ENCODE peak calls at places on chromosomes 13 and 19, in nine cellular contexts. G is heart right ventricle, N is PC-9, A is ovary, R is fibroblast of villous mesenchyme, K is AG04450, S is tibial nerve, B is cardiac fibroblast, H is WERI-Rb-1. M is an unnamed sample.

GRCh38 chr13:24038846-24039330 is 121.6 kb upstream of the SPATA13 start:
- DNase-seq in G (no peak), N (peak), A (no peak), R (peak), K (no peak), S (no peak), B (peak), H (no peak), M (peak)

GRCh38 chr19:34490141-34490766 is 8.7 kb downstream of the WTIP start:
- DNase-seq in G (no peak), N (no peak), A (peak), R (no peak), K (no peak), S (no peak), B (no peak), H (no peak), M (no peak)

GRCh38 chr19:54158812-54159351 is 639 bp downstream of the LENG1 start:
- DNase-seq in G (no peak), N (no peak), A (no peak), R (no peak), K (no peak), S (no peak), B (no peak), H (no peak), M (peak)

GRCh38 chr13:110850840-110851239 is 64.0 kb downstream of the ANKRD10 start:
- DNase-seq in G (no peak), N (no peak), A (no peak), R (no peak), K (no peak), S (no peak), B (no peak), H (no peak), M (no peak)

GRCh38 chr13:51814825-51815650 is 11.1 kb upstream of the DHRS12 start:
- DNase-seq in G (peak), N (peak), A (peak), R (peak), K (no peak), S (peak), B (peak), H (peak), M (peak)

GRCh38 chr13:30731658-30732390 is 3.5 kb upstream of the ALOX5AP start:
- DNase-seq in G (no peak), N (no peak), A (peak), R (no peak), K (no peak), S (no peak), B (no peak), H (no peak), M (no peak)

GRCh38 chr19:34365463-34366401 is 736 bp downstream of the GPI start:
- DNase-seq in G (peak), N (peak), A (peak), R (peak), K (no peak), S (no peak), B (peak), H (peak), M (peak)

GRCh38 chr19:11673608-11674041 is 65.1 kb downstream of the ZNF823 start:
- DNase-seq in G (peak), N (peak), A (peak), R (peak), K (no peak), S (peak), B (peak), H (peak), M (peak)

GRCh38 chr19:42280761-42281174 is 11.7 kb downstream of the CIC start:
- DNase-seq in G (peak), N (no peak), A (no peak), R (peak), K (no peak), S (peak), B (peak), H (no peak), M (no peak)

GRCh38 chr13:98026457-98026857 is 73.0 kb downstream of the IPO5 start:
- DNase-seq in G (no peak), N (no peak), A (no peak), R (peak), K (no peak), S (no peak), B (peak), H (peak), M (peak)

GRCh38 chr19:28406237-28406596 is 806.7 kb downstream of the UQCRFS1 start:
- DNase-seq in G (no peak), N (no peak), A (no peak), R (no peak), K (no peak), S (no peak), B (no peak), H (no peak), M (no peak)

GRCh38 chr19:28466107-28467045 is 746.6 kb downstream of the UQCRFS1 start:
- DNase-seq in G (peak), N (peak), A (no peak), R (no peak), K (no peak), S (peak), B (peak), H (peak), M (peak)

GRCh38 chr13:24905242-24905641 is 141.3 kb downstream of the RNF17 start:
- DNase-seq in G (no peak), N (no peak), A (no peak), R (peak), K (no peak), S (no peak), B (peak), H (no peak), M (peak)

GRCh38 chr13:50745542-50745941 is 98.0 kb downstream of the DLEU7 start:
- DNase-seq in G (no peak), N (no peak), A (no peak), R (no peak), K (no peak), S (no peak), B (no peak), H (no peak), M (no peak)

GRCh38 chr13:66875264-66875663 is 354.9 kb downstream of the PCDH9 start:
- DNase-seq in G (no peak), N (no peak), A (no peak), R (no peak), K (no peak), S (no peak), B (no peak), H (no peak), M (peak)

GRCh38 chr19:48603001-48603400 is 3.5 kb upstream of the SPACA4 start:
- DNase-seq in G (no peak), N (no peak), A (no peak), R (no peak), K (no peak), S (no peak), B (no peak), H (no peak), M (no peak)

GRCh38 chr19:11377237-11377636 is 2.8 kb downstream of the SWSAP1 start:
- DNase-seq in G (no peak), N (peak), A (no peak), R (peak), K (peak), S (peak), B (peak), H (no peak), M (peak)

GRCh38 chr19:46776927-46777911 is 11.2 kb downstream of the SLC1A5 start:
- DNase-seq in G (no peak), N (no peak), A (no peak), R (no peak), K (no peak), S (no peak), B (no peak), H (peak), M (no peak)

GRCh38 chr13:29576581-29576980 is 18.9 kb downstream of the SLC7A1 start:
- DNase-seq in G (no peak), N (no peak), A (no peak), R (no peak), K (no peak), S (no peak), B (no peak), H (no peak), M (no peak)

GRCh38 chr13:105597573-105597972 is 937.9 kb downstream of the EFNB2 start:
- DNase-seq in G (no peak), N (no peak), A (no peak), R (no peak), K (no peak), S (no peak), B (no peak), H (no peak), M (no peak)

GRCh38 chr19:18433735-18434398 is 4.1 kb downstream of the ISYNA1 start:
- DNase-seq in G (no peak), N (no peak), A (peak), R (no peak), K (no peak), S (no peak), B (no peak), H (peak), M (no peak)

GRCh38 chr19:46021531-46022041 is 1.3 kb downstream of the PGLYRP1 start:
- DNase-seq in G (no peak), N (no peak), A (no peak), R (no peak), K (no peak), S (no peak), B (no peak), H (peak), M (no peak)

GRCh38 chr19:49818691-49819331 is 722 bp downstream of the MED25 start:
- DNase-seq in G (no peak), N (peak), A (no peak), R (peak), K (no peak), S (no peak), B (no peak), H (no peak), M (no peak)

GRCh38 chr19:19224852-19225494 is 13.2 kb downstream of the NCAN start:
- DNase-seq in G (peak), N (peak), A (peak), R (peak), K (peak), S (peak), B (peak), H (peak), M (peak)

GRCh38 chr13:113854238-113855011 is 9.5 kb downstream of the GAS6 start:
- DNase-seq in G (peak), N (no peak), A (peak), R (peak), K (no peak), S (peak), B (peak), H (peak), M (peak)

GRCh38 chr19:1549332-1549945 is 18.7 kb downstream of the MEX3D start:
- DNase-seq in G (no peak), N (no peak), A (no peak), R (no peak), K (no peak), S (no peak), B (no peak), H (no peak), M (no peak)

GRCh38 chr19:46924874-46925547 is 64.2 kb downstream of the ARHGAP35 start:
- DNase-seq in G (peak), N (peak), A (no peak), R (no peak), K (no peak), S (no peak), B (no peak), H (no peak), M (no peak)

GRCh38 chr13:103403148-103403740 is 337.0 kb upstream of the SLC10A2 start:
- DNase-seq in G (no peak), N (no peak), A (no peak), R (no peak), K (no peak), S (no peak), B (no peak), H (peak), M (no peak)

GRCh38 chr13:41054212-41054877 is 7.0 kb upstream of the WBP4 start:
- DNase-seq in G (no peak), N (peak), A (no peak), R (peak), K (no peak), S (peak), B (peak), H (no peak), M (peak)

GRCh38 chr13:69291292-69291906 is 816.2 kb upstream of the ATXN8OS start:
- DNase-seq in G (no peak), N (no peak), A (no peak), R (no peak), K (no peak), S (no peak), B (no peak), H (no peak), M (no peak)

GRCh38 chr19:46065486-46065885 is 24.7 kb upstream of the IGFL4 start:
- DNase-seq in G (no peak), N (peak), A (no peak), R (peak), K (no peak), S (no peak), B (peak), H (no peak), M (peak)

GRCh38 chr19:23071087-23071511 is 45.7 kb upstream of the ZNF730 start:
- DNase-seq in G (peak), N (no peak), A (peak), R (peak), K (no peak), S (no peak), B (peak), H (peak), M (peak)

GRCh38 chr13:30826911-30827577 is 79.0 kb upstream of the MEDAG start:
- DNase-seq in G (no peak), N (no peak), A (no peak), R (no peak), K (no peak), S (no peak), B (no peak), H (no peak), M (no peak)

GRCh38 chr13:112744306-112745021 is 54.6 kb downstream of the ATP11A start:
- DNase-seq in G (no peak), N (no peak), A (no peak), R (peak), K (no peak), S (no peak), B (peak), H (no peak), M (no peak)

GRCh38 chr13:63304497-63304896 is 1888.8 kb upstream of the PCDH20 start:
- DNase-seq in G (no peak), N (no peak), A (no peak), R (no peak), K (no peak), S (no peak), B (no peak), H (no peak), M (no peak)

GRCh38 chr13:100124265-100124664 is 35.4 kb downstream of the PCCA start:
- DNase-seq in G (no peak), N (no peak), A (no peak), R (no peak), K (no peak), S (no peak), B (peak), H (no peak), M (peak)

GRCh38 chr13:108268713-108269112 is 805 bp upstream of the TNFSF13B start:
- DNase-seq in G (no peak), N (no peak), A (no peak), R (no peak), K (no peak), S (no peak), B (no peak), H (no peak), M (no peak)
- H3K4me3 ChIP-seq in G (no peak), N (no peak), A (no peak), R (no peak), K (no peak), S (no peak), B (no peak), H (no peak), M (no peak)

DNA sequence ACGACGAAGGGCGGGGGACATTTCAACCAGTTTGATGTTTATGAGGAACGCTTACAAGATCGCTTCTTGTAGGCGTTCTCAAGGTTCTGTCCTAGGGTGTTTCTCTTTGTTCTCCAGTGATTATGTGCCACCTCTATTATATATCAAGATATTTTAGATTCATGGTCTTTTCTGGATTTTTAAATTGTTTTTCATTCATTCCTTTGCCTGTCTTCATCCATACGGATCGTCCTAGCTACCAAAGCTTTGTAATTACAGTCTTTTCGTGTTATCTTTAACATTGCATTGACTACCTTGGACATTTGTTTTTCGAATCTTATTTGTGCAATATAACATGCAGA is 342 bp upstream of the EID2 start:
- DNase-seq in G (no peak), N (no peak), A (no peak), R (no peak), K (no peak), S (no peak), B (no peak), H (no peak), M (no peak)
- TF ChIP-seq CTCF in G (no peak), N (peak), A (no peak), R (no peak), K (no peak), S (no peak), B (no peak), H (no peak), M (no peak)

GRCh38 chr19:8576273-8576993 is 809 bp downstream of the MYO1F start:
- DNase-seq in G (no peak), N (no peak), A (no peak), R (no peak), K (no peak), S (no peak), B (no peak), H (no peak), M (no peak)
- H3K4me3 ChIP-seq in G (no peak), N (no peak), A (no peak), R (no peak), K (no peak), S (peak), B (no peak), H (no peak), M (no peak)

DNA sequence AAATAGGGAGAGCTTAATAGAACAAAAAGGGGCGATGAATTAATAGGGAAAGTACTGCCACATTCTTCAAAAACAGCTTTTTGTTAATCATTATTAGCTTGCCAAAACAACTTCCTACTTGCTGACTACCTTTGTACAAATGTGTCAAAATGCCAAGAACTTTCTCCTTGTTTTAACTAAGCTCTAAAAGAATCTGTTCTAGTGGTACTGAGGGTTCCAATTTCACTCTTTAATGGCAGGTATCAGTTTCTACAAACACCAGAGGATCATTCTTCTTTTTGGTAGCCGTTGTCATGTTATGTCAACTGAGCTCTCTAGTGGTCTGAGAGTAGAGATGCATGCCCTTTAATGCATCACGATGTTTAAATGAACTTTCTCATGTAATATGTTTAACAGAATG is 29.4 kb upstream of the FBXL3 start:
- DNase-seq in G (no peak), N (no peak), A (no peak), R (no peak), K (no peak), S (no peak), B (no peak), H (no peak), M (peak)
- TF ChIP-seq CTCF in G (no peak), N (no peak), A (no peak), R (no peak), K (no peak), S (no peak), B (no peak), H (no peak), M (no peak)

GRCh38 chr13:48235814-48236135 is 2.8 kb downstream of the ITM2B start:
- DNase-seq in G (no peak), N (no peak), A (no peak), R (no peak), K (no peak), S (no peak), B (no peak), H (no peak), M (no peak)
- H3K4me3 ChIP-seq in G (peak), N (no peak), A (peak), R (peak), K (no peak), S (peak), B (peak), H (no peak), M (peak)

GRCh38 chr13:93233997-93234416 is 7.4 kb downstream of the GPC6 start:
- DNase-seq in G (no peak), N (no peak), A (no peak), R (no peak), K (no peak), S (no peak), B (no peak), H (peak), M (peak)
- TF ChIP-seq CTCF in G (no peak), N (no peak), A (no peak), R (peak), K (no peak), S (no peak), B (no peak), H (peak), M (peak)

M was measured in choroid plexus epithelial cell.